ENCODE peak calls at places on chromosome 4, in six cellular contexts. One of them, this sample, is unnamed.

GRCh38 chr4:142367326-142368188 is 478.5 kb downstream of the INPP4B start:
- DNase-seq in ovary: no peak
- DNase-seq in lower leg skin: no peak
- DNase-seq in GM12891: no peak
- DNase-seq in GM12878: no peak
- DNase-seq in HCT116: no peak
- DNase-seq in this sample: no peak

GRCh38 chr4:94457692-94458106 is 6.0 kb downstream of the PDLIM5 start:
- DNase-seq in ovary: no peak
- DNase-seq in GM12878: no peak
- DNase-seq in GM12891: no peak
- DNase-seq in HCT116: no peak
- DNase-seq in lower leg skin: no peak
- DNase-seq in this sample: no peak

GRCh38 chr4:84159767-84160166 is 339.3 kb downstream of the NKX6-1 start:
- DNase-seq in lower leg skin: no peak
- DNase-seq in ovary: no peak
- DNase-seq in GM12891: no peak
- DNase-seq in HCT116: peak; percentile 6
- DNase-seq in GM12878: no peak
- DNase-seq in this sample: no peak

GRCh38 chr4:88629826-88630225 is 37.5 kb downstream of the HERC3 start:
- DNase-seq in ovary: no peak
- DNase-seq in GM12891: no peak
- DNase-seq in HCT116: no peak
- DNase-seq in lower leg skin: no peak
- DNase-seq in GM12878: no peak
- DNase-seq in this sample: no peak

GRCh38 chr4:138967313-138967712 is 48.3 kb upstream of the NOCT start:
- DNase-seq in GM12878: peak; percentile 63
- DNase-seq in ovary: no peak
- DNase-seq in HCT116: no peak
- DNase-seq in lower leg skin: no peak
- DNase-seq in GM12891: no peak
- DNase-seq in this sample: no peak

GRCh38 chr4:128604204-128604603 is 205.3 kb upstream of the JADE1 start:
- DNase-seq in lower leg skin: no peak
- DNase-seq in GM12878: no peak
- DNase-seq in ovary: no peak
- DNase-seq in HCT116: no peak
- DNase-seq in GM12891: no peak
- DNase-seq in this sample: no peak

GRCh38 chr4:29571322-29571721 is 1148.8 kb upstream of the PCDH7 start:
- DNase-seq in HCT116: no peak
- DNase-seq in lower leg skin: no peak
- DNase-seq in GM12878: no peak
- DNase-seq in GM12891: no peak
- DNase-seq in ovary: no peak
- DNase-seq in this sample: no peak

GRCh38 chr4:174423257-174423944 is 98.9 kb downstream of the HPGD start:
- DNase-seq in lower leg skin: peak; percentile 90
- DNase-seq in GM12891: no peak
- DNase-seq in ovary: no peak
- DNase-seq in GM12878: no peak
- DNase-seq in HCT116: peak; percentile 56
- DNase-seq in this sample: peak; percentile 34

GRCh38 chr4:55172694-55173287 is 47.4 kb upstream of the KDR start:
- DNase-seq in ovary: no peak
- DNase-seq in lower leg skin: no peak
- DNase-seq in GM12878: no peak
- DNase-seq in HCT116: no peak
- DNase-seq in GM12891: no peak
- DNase-seq in this sample: no peak

GRCh38 chr4:15427126-15427525 is 707 bp upstream of the C1QTNF7 start:
- DNase-seq in GM12891: no peak
- DNase-seq in lower leg skin: no peak
- DNase-seq in GM12878: no peak
- DNase-seq in ovary: no peak
- DNase-seq in HCT116: no peak
- DNase-seq in this sample: no peak

GRCh38 chr4:51872283-51872997 is 29.5 kb downstream of the DCUN1D4 start:
- DNase-seq in ovary: no peak
- DNase-seq in lower leg skin: no peak
- DNase-seq in HCT116: no peak
- DNase-seq in GM12891: no peak
- DNase-seq in GM12878: no peak
- DNase-seq in this sample: no peak

GRCh38 chr4:13700196-13701140 is 72.9 kb upstream of the BOD1L1 start:
- DNase-seq in HCT116: no peak
- DNase-seq in ovary: no peak
- DNase-seq in GM12891: no peak
- DNase-seq in lower leg skin: no peak
- DNase-seq in GM12878: no peak
- DNase-seq in this sample: no peak

GRCh38 chr4:67437974-67438713 is 107.2 kb downstream of the CENPC start:
- DNase-seq in HCT116: no peak
- DNase-seq in GM12891: no peak
- DNase-seq in ovary: no peak
- DNase-seq in GM12878: no peak
- DNase-seq in lower leg skin: no peak
- DNase-seq in this sample: no peak

GRCh38 chr4:22607382-22607781 is 85.4 kb upstream of the GBA3 start:
- DNase-seq in GM12891: no peak
- DNase-seq in GM12878: no peak
- DNase-seq in ovary: peak; percentile 22
- DNase-seq in HCT116: peak; percentile 54
- DNase-seq in lower leg skin: no peak
- DNase-seq in this sample: peak; percentile 17

GRCh38 chr4:43560047-43560446 is 667.5 kb downstream of the GRXCR1 start:
- DNase-seq in lower leg skin: no peak
- DNase-seq in GM12891: no peak
- DNase-seq in GM12878: no peak
- DNase-seq in HCT116: no peak
- DNase-seq in ovary: no peak
- DNase-seq in this sample: no peak

GRCh38 chr4:146643812-146644401 is 5.2 kb downstream of the POU4F2 start:
- DNase-seq in GM12878: no peak
- DNase-seq in HCT116: no peak
- DNase-seq in lower leg skin: no peak
- DNase-seq in ovary: no peak
- DNase-seq in GM12891: no peak
- DNase-seq in this sample: peak; percentile 26

GRCh38 chr4:96407651-96408342 is 567.9 kb downstream of the PDHA2 start:
- DNase-seq in GM12891: no peak
- DNase-seq in GM12878: no peak
- DNase-seq in ovary: no peak
- DNase-seq in lower leg skin: no peak
- DNase-seq in HCT116: no peak
- DNase-seq in this sample: no peak

GRCh38 chr4:123786955-123787354 is 390.4 kb downstream of the SPRY1 start:
- DNase-seq in ovary: peak; percentile 45
- DNase-seq in GM12891: no peak
- DNase-seq in HCT116: no peak
- DNase-seq in GM12878: no peak
- DNase-seq in lower leg skin: peak; percentile 86
- DNase-seq in this sample: no peak

GRCh38 chr4:125323547-125324100 is 8.9 kb downstream of the FAT4 start:
- DNase-seq in lower leg skin: no peak
- DNase-seq in HCT116: no peak
- DNase-seq in GM12891: no peak
- DNase-seq in GM12878: no peak
- DNase-seq in ovary: no peak
- DNase-seq in this sample: no peak

GRCh38 chr4:6336166-6336565 is 66.5 kb downstream of the WFS1 start:
- DNase-seq in ovary: no peak
- DNase-seq in lower leg skin: no peak
- DNase-seq in GM12891: no peak
- DNase-seq in GM12878: no peak
- DNase-seq in HCT116: no peak
- DNase-seq in this sample: no peak

GRCh38 chr4:77854431-77855111 is 8.1 kb upstream of the MRPL1 start:
- DNase-seq in lower leg skin: no peak
- DNase-seq in GM12891: no peak
- DNase-seq in HCT116: no peak
- DNase-seq in ovary: no peak
- DNase-seq in GM12878: no peak
- DNase-seq in this sample: no peak

GRCh38 chr4:161291222-161291621 is 872.6 kb downstream of the FSTL5 start:
- DNase-seq in GM12878: no peak
- DNase-seq in GM12891: no peak
- DNase-seq in ovary: no peak
- DNase-seq in lower leg skin: no peak
- DNase-seq in HCT116: no peak
- DNase-seq in this sample: no peak

DNA sequence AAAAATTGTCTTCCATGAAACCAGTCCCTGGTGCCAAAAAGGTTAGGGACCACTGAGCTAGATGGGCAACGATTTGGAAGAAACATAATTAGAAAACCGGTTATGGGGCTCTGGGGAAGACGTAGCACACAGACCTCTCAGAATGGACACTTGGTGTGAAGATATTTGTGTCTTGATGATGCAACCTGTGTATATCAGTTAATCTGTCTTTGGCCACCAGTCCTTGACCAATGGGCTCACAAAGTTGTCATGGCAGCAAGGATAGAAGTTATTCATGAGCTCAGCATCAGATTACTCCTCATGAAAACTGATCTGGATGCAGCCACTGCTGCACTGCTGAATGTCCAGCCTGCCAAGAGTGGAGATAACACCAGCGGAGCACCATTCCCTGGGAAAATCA is 13.6 kb downstream of the MTNR1A start:
- DNase-seq in GM12891: no peak
- DNase-seq in ovary: no peak
- DNase-seq in lower leg skin: no peak
- DNase-seq in GM12878: no peak
- DNase-seq in HCT116: no peak
- DNase-seq in this sample: no peak
- TF ChIP-seq POLR2A in GM12891: no peak
- TF ChIP-seq POLR2A in ovary: no peak
- TF ChIP-seq POLR2A in lower leg skin: no peak
- TF ChIP-seq POLR2A in GM12878: no peak
- TF ChIP-seq POLR2A in HCT116: no peak
- TF ChIP-seq POLR2A in this sample: no peak

GRCh38 chr4:73222466-73223257 is 35.9 kb downstream of the ANKRD17 start:
- DNase-seq in GM12878: peak; percentile 55
- DNase-seq in ovary: peak; percentile 32
- DNase-seq in GM12891: peak; percentile 20
- DNase-seq in lower leg skin: no peak
- DNase-seq in HCT116: peak; percentile 83
- DNase-seq in this sample: peak; percentile 35
- TF ChIP-seq POLR2A in GM12878: peak; percentile 79
- TF ChIP-seq POLR2A in ovary: peak; percentile 12
- TF ChIP-seq POLR2A in GM12891: peak; percentile 96
- TF ChIP-seq POLR2A in lower leg skin: no peak
- TF ChIP-seq POLR2A in HCT116: no peak
- TF ChIP-seq POLR2A in this sample: no peak

GRCh38 chr4:26321326-26322276 is 787 bp downstream of the RBPJ start:
- DNase-seq in GM12891: no peak
- DNase-seq in GM12878: no peak
- DNase-seq in lower leg skin: peak; percentile 88
- DNase-seq in ovary: peak; percentile 57
- DNase-seq in HCT116: no peak
- DNase-seq in this sample: no peak

GRCh38 chr4:26319467-26320158 is 1.2 kb upstream of the RBPJ start:
- DNase-seq in GM12891: peak; percentile 81
- DNase-seq in GM12878: peak; percentile 99
- DNase-seq in ovary: peak; percentile 98
- DNase-seq in HCT116: peak; percentile 99
- DNase-seq in lower leg skin: peak; percentile 99
- DNase-seq in this sample: peak; percentile 81

GRCh38 chr4:26320159-26320452 is 708 bp upstream of the RBPJ start:
- DNase-seq in HCT116: no peak
- DNase-seq in GM12891: peak; percentile 38
- DNase-seq in ovary: no peak
- DNase-seq in GM12878: peak; percentile 51
- DNase-seq in lower leg skin: no peak
- DNase-seq in this sample: no peak

GRCh38 chr4:26322349-26322748 is 1.5 kb downstream of the RBPJ start:
- DNase-seq in lower leg skin: no peak
- DNase-seq in HCT116: no peak
- DNase-seq in GM12878: no peak
- DNase-seq in ovary: no peak
- DNase-seq in GM12891: no peak
- DNase-seq in this sample: no peak

GRCh38 chr4:26320453-26321325 is at the start of gene RBPJ:
- DNase-seq in lower leg skin: peak; percentile 98
- DNase-seq in GM12891: peak; percentile 58
- DNase-seq in GM12878: peak; percentile 50
- DNase-seq in ovary: peak; percentile 94
- DNase-seq in HCT116: peak; percentile 94
- DNase-seq in this sample: peak; percentile 69
- TF ChIP-seq POLR2A in lower leg skin: no peak
- TF ChIP-seq POLR2A in GM12891: no peak
- TF ChIP-seq POLR2A in GM12878: peak; percentile 80
- TF ChIP-seq POLR2A in ovary: peak; percentile 73
- TF ChIP-seq POLR2A in HCT116: peak; percentile 48
- TF ChIP-seq POLR2A in this sample: peak; percentile 43

GRCh38 chr4:158302076-158302866 is 92.0 kb downstream of the TMEM144 start:
- DNase-seq in lower leg skin: no peak
- DNase-seq in GM12891: no peak
- DNase-seq in ovary: no peak
- DNase-seq in HCT116: no peak
- DNase-seq in GM12878: no peak
- DNase-seq in this sample: no peak

GRCh38 chr4:158299459-158300007 is 89.2 kb downstream of the TMEM144 start:
- DNase-seq in GM12891: no peak
- DNase-seq in ovary: no peak
- DNase-seq in GM12878: no peak
- DNase-seq in lower leg skin: no peak
- DNase-seq in HCT116: no peak
- DNase-seq in this sample: no peak

GRCh38 chr4:158300012-158300411 is 89.7 kb downstream of the TMEM144 start:
- DNase-seq in HCT116: no peak
- DNase-seq in GM12891: no peak
- DNase-seq in GM12878: no peak
- DNase-seq in ovary: no peak
- DNase-seq in lower leg skin: no peak
- DNase-seq in this sample: no peak

DNA sequence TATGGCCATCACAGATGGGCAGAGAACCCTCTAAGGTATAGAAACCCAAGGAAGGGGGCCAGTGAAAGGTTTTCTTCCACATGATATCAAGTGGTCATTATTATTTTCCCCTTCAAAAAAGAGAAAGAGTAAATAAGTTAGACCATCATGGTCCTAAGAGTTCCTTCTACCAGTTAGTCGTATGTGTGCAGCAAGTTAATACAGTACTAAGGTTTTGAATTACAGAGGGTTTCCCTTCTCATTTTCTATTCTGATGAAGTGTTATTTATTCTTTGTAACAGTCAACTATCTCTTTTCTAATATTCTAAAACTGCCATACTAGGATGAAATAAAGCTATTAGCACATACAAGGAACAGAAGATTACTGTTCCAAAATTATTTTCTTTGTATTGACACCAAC is 94.4 kb downstream of the TMEM144 start:
- DNase-seq in ovary: no peak
- DNase-seq in GM12878: no peak
- DNase-seq in HCT116: no peak
- DNase-seq in GM12891: no peak
- DNase-seq in lower leg skin: no peak
- DNase-seq in this sample: no peak
- TF ChIP-seq POLR2A in ovary: no peak
- TF ChIP-seq POLR2A in GM12878: no peak
- TF ChIP-seq POLR2A in HCT116: no peak
- TF ChIP-seq POLR2A in GM12891: no peak
- TF ChIP-seq POLR2A in lower leg skin: no peak
- TF ChIP-seq POLR2A in this sample: no peak

This sample was measured in H54.